ENCODE peak calls at places on chromosomes 4 and X, in nine cellular contexts. C, J, W, P, S, V, D, F and A are unnamed samples.

GRCh38 chrX:74371399-74371798 is 49.9 kb upstream of the SLC16A2 start:
- DNase-seq in J (no peak), D (no peak), C (no peak), W (no peak), F (no peak), S (no peak), V (no peak), P (no peak), A (no peak)

GRCh38 chr4:85005865-85006377 is 39.4 kb upstream of the WDFY3 start:
- DNase-seq in P (no peak), C (no peak), J (no peak), S (peak), D (peak), V (peak), W (no peak), F (no peak), A (peak)

GRCh38 chr4:133775881-133776280 is 425.7 kb downstream of the PABPC4L start:
- DNase-seq in J (no peak), S (peak), D (peak), F (no peak), V (peak), P (no peak), C (no peak), W (no peak), A (no peak)

GRCh38 chr4:158682071-158682470 is 10.0 kb downstream of the ETFDH start:
- DNase-seq in J (no peak), W (no peak), P (no peak), V (no peak), C (no peak), F (no peak), S (no peak), D (no peak), A (no peak)

GRCh38 chr4:171242831-171243230 is 570.4 kb upstream of the GALNTL6 start:
- DNase-seq in F (no peak), V (no peak), S (no peak), P (no peak), W (no peak), J (no peak), D (no peak), C (no peak), A (no peak)

GRCh38 chr4:155952546-155952945 is 1.1 kb downstream of the CTSO start:
- DNase-seq in F (no peak), C (no peak), S (peak), P (no peak), J (no peak), D (peak), V (no peak), W (no peak), A (no peak)

GRCh38 chrX:630922-631496 is 418 bp downstream of the SHOX start:
- DNase-seq in J (no peak), F (peak), D (no peak), P (no peak), C (peak), S (no peak), V (no peak), W (no peak), A (no peak)

GRCh38 chrX:150768580-150769190 is 75.5 kb downstream of the MTMR1 start:
- DNase-seq in C (no peak), F (no peak), S (no peak), V (no peak), D (no peak), P (no peak), W (no peak), J (no peak), A (no peak)

GRCh38 chr4:28557755-28558154 is 1697.1 kb downstream of the STIM2 start:
- DNase-seq in V (no peak), W (no peak), J (no peak), D (peak), F (no peak), C (no peak), S (peak), P (no peak), A (no peak)

GRCh38 chr4:20046931-20047677 is 204.6 kb upstream of the SLIT2 start:
- DNase-seq in D (no peak), S (peak), J (no peak), W (no peak), F (no peak), C (no peak), V (peak), P (no peak), A (no peak)

GRCh38 chr4:52037730-52038108 is 380 bp downstream of the SGCB start:
- DNase-seq in P (peak), F (peak), V (peak), D (peak), S (peak), W (peak), C (peak), J (no peak), A (peak)

GRCh38 chr4:24922988-24923387 is 10.1 kb upstream of the CCDC149 start:
- DNase-seq in J (no peak), F (no peak), S (no peak), P (no peak), D (no peak), C (no peak), W (no peak), V (no peak), A (no peak)

GRCh38 chr4:81109356-81109755 is 78.8 kb downstream of the BMP3 start:
- DNase-seq in S (no peak), W (no peak), F (no peak), V (no peak), P (no peak), C (no peak), D (no peak), J (no peak), A (no peak)

GRCh38 chr4:188175288-188175687 is 36.0 kb downstream of the TRIML1 start:
- DNase-seq in J (no peak), S (no peak), D (no peak), V (no peak), F (no peak), W (no peak), C (no peak), P (no peak), A (no peak)

GRCh38 chr4:155578726-155579385 is 87.8 kb upstream of the GUCY1A1 start:
- DNase-seq in F (no peak), W (no peak), J (no peak), V (peak), P (no peak), C (no peak), D (no peak), S (peak), A (no peak)

GRCh38 chrX:69033936-69034335 is 131.3 kb downstream of the PJA1 start:
- DNase-seq in F (no peak), V (no peak), P (no peak), D (no peak), J (no peak), S (no peak), W (no peak), C (peak), A (no peak)

GRCh38 chr4:25861422-25861926 is 1.3 kb downstream of the SEL1L3 start:
- DNase-seq in S (no peak), W (no peak), V (peak), F (no peak), J (no peak), D (peak), P (no peak), C (no peak), A (no peak)

GRCh38 chr4:123603165-123603564 is 206.6 kb downstream of the SPRY1 start:
- DNase-seq in D (peak), F (no peak), J (no peak), S (peak), V (peak), P (no peak), W (no peak), C (no peak), A (peak)

GRCh38 chr4:732911-733630 is 27.4 kb downstream of the PCGF3 start:
- DNase-seq in J (no peak), F (no peak), C (no peak), V (no peak), D (no peak), P (no peak), W (no peak), S (no peak), A (no peak)

GRCh38 chr4:30720656-30721352 is 635 bp downstream of the PCDH7 start:
- DNase-seq in P (peak), C (no peak), W (peak), S (peak), F (peak), J (no peak), V (peak), D (peak), A (peak)

GRCh38 chr4:10175626-10176025 is 59.0 kb upstream of the WDR1 start:
- DNase-seq in C (no peak), F (no peak), P (no peak), D (no peak), V (no peak), J (no peak), S (no peak), W (no peak), A (no peak)

DNA sequence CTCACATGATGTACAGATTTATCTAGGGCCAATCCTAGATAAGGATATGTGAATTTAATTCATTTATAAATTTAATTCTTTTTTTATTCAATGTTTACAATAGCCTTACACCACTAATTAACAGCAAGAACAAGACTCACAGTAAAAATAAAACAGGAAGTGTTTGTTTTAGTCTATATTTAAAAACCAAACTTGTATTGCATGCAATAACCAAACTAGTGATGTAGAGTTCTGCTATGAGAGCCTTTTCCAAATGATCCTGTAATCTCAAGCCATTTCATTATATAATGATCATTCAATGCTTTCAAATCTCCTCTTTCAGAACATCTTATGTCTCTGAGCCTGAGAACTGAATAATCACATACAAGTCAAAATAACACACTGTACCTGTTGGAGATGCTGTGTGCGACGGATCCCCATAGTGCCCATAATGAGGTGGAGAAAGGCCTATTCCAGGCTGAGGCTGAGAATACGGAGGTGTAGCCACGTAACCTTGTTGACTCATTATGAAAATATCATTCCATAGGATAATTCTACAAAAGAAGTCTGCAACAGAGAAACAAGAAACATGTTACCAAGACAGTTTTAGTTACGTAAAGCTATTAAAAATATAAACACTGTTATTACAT is 2.6 kb downstream of the SEC24D start:
- DNase-seq in D (no peak), C (no peak), J (no peak), S (no peak), P (no peak), F (no peak), V (no peak), W (no peak), A (no peak)
- H3K27ac ChIP-seq in D (no peak), C (no peak), J (no peak), S (peak), P (no peak), F (no peak), V (peak), W (no peak), A (no peak)

DNA sequence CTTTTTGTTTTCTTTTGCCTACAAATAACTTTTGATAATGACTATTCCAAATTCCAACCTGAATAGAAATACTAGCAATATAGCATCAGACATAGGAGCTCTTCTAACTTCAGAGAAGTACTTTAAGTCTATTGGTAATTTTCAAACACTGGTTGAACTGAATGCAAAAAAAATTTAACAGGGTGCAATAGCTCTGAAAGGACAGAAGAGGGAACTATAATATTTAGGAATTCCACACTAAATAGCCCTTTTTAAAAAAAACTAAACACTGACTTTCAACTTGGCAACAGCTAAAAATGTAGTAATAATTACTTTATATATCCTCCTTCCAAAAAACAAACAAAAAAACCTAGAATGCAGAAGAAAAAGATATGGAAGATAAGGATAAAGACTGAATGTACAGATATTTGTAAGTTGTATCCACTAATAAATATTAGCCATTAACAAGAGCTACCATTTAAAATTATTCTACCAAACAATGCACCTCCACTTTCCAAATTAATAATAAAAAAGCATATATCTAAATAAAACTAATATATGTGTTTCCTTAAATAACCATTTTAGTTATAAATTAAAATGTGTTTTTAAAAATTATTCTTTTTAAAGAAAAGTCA is 81.4 kb downstream of the FBXW7 start:
- DNase-seq in P (peak), C (no peak), J (no peak), S (peak), D (no peak), F (no peak), V (peak), W (no peak), A (peak)
- TF ChIP-seq CTCF in P (peak), C (peak), J (peak), S (peak), D (peak), F (peak), V (peak), W (peak), A (peak)

GRCh38 chr4:94561249-94562024 is 109.7 kb downstream of the PDLIM5 start:
- DNase-seq in S (peak), P (no peak), C (no peak), V (peak), D (no peak), F (no peak), J (no peak), W (no peak), A (no peak)
- H3K27ac ChIP-seq in S (no peak), P (peak), C (no peak), V (peak), D (no peak), F (no peak), J (no peak), W (peak), A (no peak)

DNA sequence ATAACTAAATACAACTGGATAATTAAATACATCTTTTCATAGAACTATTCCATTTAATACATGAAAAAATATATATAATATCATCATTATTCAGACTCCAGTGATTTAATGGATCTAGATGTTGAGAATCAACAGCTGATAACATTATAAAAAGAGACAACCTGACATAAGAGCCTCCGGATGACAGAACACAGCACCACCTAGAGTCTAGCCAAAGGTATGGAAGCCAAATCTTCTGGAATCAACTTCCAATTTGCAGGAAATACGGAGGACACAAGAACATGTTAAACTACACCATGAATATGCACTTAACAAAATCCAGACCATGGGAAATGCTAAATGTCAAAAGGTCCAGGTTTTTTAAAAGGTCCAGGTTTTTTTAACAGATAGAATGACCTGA is 55.0 kb downstream of the LRBA start:
- DNase-seq in D (peak), J (no peak), S (peak), W (no peak), V (no peak), P (peak), C (no peak), F (no peak), A (no peak)
- TF ChIP-seq CTCF in D (peak), J (no peak), S (peak), W (no peak), V (peak), P (peak), C (peak), F (peak), A (peak)

GRCh38 chr4:13706716-13707115 is 79.2 kb upstream of the BOD1L1 start:
- DNase-seq in J (no peak), V (no peak), D (peak), S (no peak), F (no peak), W (no peak), P (no peak), C (no peak), A (no peak)
- H3K27ac ChIP-seq in J (no peak), V (no peak), D (peak), S (no peak), F (no peak), W (peak), P (peak), C (no peak), A (peak)

GRCh38 chr4:73069338-73070071 is at the start of gene COX18:
- DNase-seq in J (peak), W (peak), V (peak), C (peak), P (peak), F (peak), S (peak), D (peak), A (peak)
- TF ChIP-seq CTCF in J (no peak), W (no peak), V (no peak), C (peak), P (no peak), F (no peak), S (no peak), D (no peak), A (no peak)

GRCh38 chr4:78551420-78552351 is at the start of gene ANXA3:
- DNase-seq in C (peak), F (peak), J (no peak), V (no peak), D (peak), P (peak), W (no peak), S (peak), A (peak)
- H3K27ac ChIP-seq in C (peak), F (peak), J (peak), V (peak), D (peak), P (peak), W (no peak), S (no peak), A (peak)

DNA sequence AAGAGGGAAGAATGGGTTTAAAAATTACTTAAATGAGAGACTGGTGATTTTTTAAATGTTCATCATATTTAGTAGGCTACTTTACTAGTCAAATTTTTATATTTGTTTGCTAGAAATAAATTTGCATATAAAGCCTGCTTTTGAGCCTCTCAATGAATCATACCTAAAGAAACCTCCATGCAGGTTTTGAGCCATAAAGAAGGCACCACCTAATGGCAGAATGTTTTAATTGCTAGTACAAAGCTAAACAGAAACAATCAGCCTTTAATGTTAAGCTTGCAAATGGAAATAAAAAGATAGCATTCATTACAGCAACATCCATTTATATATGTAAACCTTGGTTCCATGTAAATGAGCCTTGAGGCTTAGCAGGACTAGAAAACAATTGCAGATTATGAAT is 989.7 kb downstream of the CCSER1 start:
- DNase-seq in F (no peak), S (peak), W (no peak), P (no peak), J (peak), D (peak), C (no peak), V (peak), A (peak)
- TF ChIP-seq CTCF in F (peak), S (no peak), W (no peak), P (no peak), J (peak), D (peak), C (peak), V (peak), A (peak)